ENCODE peak calls at places on chromosomes 4 and X, in seven cellular contexts. R, K, A, H, O, Z and V are unnamed samples.

GRCh38 chr4:5361968-5362367 is 310.7 kb downstream of the STK32B start:
- DNase-seq in R (peak; percentile 10), K (no peak), A (no peak), H (no peak), O (no peak), Z (no peak), V (no peak)

GRCh38 chrX:31227250-31227649 is 155.4 kb upstream of the FTHL17 start:
- DNase-seq in R (no peak), K (no peak), A (no peak), H (no peak), O (no peak), Z (no peak), V (no peak)

GRCh38 chr4:38819569-38819968 is 15.0 kb upstream of the TLR1 start:
- DNase-seq in R (no peak), K (no peak), A (no peak), H (no peak), O (no peak), Z (no peak), V (no peak)

GRCh38 chr4:160877087-160877790 is 1286.6 kb downstream of the FSTL5 start:
- DNase-seq in R (no peak), K (no peak), A (no peak), H (no peak), O (no peak), Z (no peak), V (no peak)

GRCh38 chr4:97910005-97910404 is 233.3 kb downstream of the STPG2 start:
- DNase-seq in R (no peak), K (no peak), A (no peak), H (no peak), O (peak; percentile 5), Z (no peak), V (no peak)

GRCh38 chrX:17039826-17040225 is 93.4 kb downstream of the REPS2 start:
- DNase-seq in R (no peak), K (no peak), A (no peak), H (no peak), O (no peak), Z (no peak), V (no peak)

GRCh38 chr4:42018451-42018850 is 28.1 kb downstream of the SLC30A9 start:
- DNase-seq in R (no peak), K (no peak), A (no peak), H (no peak), O (no peak), Z (no peak), V (no peak)

GRCh38 chrX:135000516-135000915 is 9.7 kb downstream of the SMIM10 start:
- DNase-seq in R (no peak), K (no peak), A (no peak), H (no peak), O (peak; percentile 10), Z (no peak), V (no peak)

GRCh38 chr4:1446502-1447153 is 40.4 kb upstream of the NKX1-1 start:
- DNase-seq in R (no peak), K (no peak), A (peak; percentile 19), H (no peak), O (no peak), Z (no peak), V (peak; percentile 2)

GRCh38 chr4:173287486-173287885 is 46.7 kb downstream of the HMGB2 start:
- DNase-seq in R (no peak), K (no peak), A (no peak), H (no peak), O (no peak), Z (no peak), V (no peak)

GRCh38 chr4:25533237-25533636 is 122.4 kb upstream of the SLC34A2 start:
- DNase-seq in R (no peak), K (no peak), A (no peak), H (no peak), O (no peak), Z (no peak), V (no peak)

GRCh38 chr4:13484749-13485345 is 707 bp upstream of the RAB28 start:
- DNase-seq in R (no peak), K (no peak), A (no peak), H (no peak), O (peak; percentile 8), Z (no peak), V (no peak)

GRCh38 chr4:140308366-140309123 is 64.9 kb upstream of the SCOC start:
- DNase-seq in R (no peak), K (peak; percentile 30), A (peak; percentile 45), H (peak; percentile 74), O (no peak), Z (no peak), V (peak; percentile 79)

GRCh38 chr4:111778543-111778942 is 366.7 kb upstream of the FAM241A start:
- DNase-seq in R (no peak), K (no peak), A (no peak), H (no peak), O (no peak), Z (no peak), V (no peak)

GRCh38 chr4:176377705-176378302 is 58.0 kb downstream of the SPCS3 start:
- DNase-seq in R (peak; percentile 39), K (no peak), A (no peak), H (no peak), O (no peak), Z (no peak), V (no peak)

GRCh38 chr4:33339762-33340161 is 2619.6 kb downstream of the PCDH7 start:
- DNase-seq in R (no peak), K (no peak), A (no peak), H (no peak), O (no peak), Z (no peak), V (no peak)

GRCh38 chr4:54571293-54571723 is 86.4 kb upstream of the KIT start:
- DNase-seq in R (no peak), K (no peak), A (no peak), H (no peak), O (no peak), Z (no peak), V (no peak)

GRCh38 chr4:72527038-72527646 is 41.9 kb downstream of the ADAMTS3 start:
- DNase-seq in R (no peak), K (no peak), A (no peak), H (no peak), O (no peak), Z (no peak), V (no peak)

GRCh38 chr4:154194649-154195048 is 296.9 kb downstream of the DCHS2 start:
- DNase-seq in R (no peak), K (no peak), A (no peak), H (no peak), O (no peak), Z (no peak), V (no peak)

GRCh38 chr4:109434007-109434792 is 585 bp downstream of the SEC24B start:
- DNase-seq in R (peak; percentile 57), K (peak; percentile 40), A (peak; percentile 57), H (peak; percentile 33), O (no peak), Z (peak; percentile 46), V (peak; percentile 55)

GRCh38 chr4:44232262-44232661 is 216.3 kb downstream of the KCTD8 start:
- DNase-seq in R (no peak), K (no peak), A (no peak), H (no peak), O (no peak), Z (no peak), V (no peak)

GRCh38 chr4:38164346-38164745 is 204.1 kb downstream of the PTTG2 start:
- DNase-seq in R (no peak), K (no peak), A (no peak), H (no peak), O (no peak), Z (no peak), V (no peak)

GRCh38 chr4:158722917-158723793 is at the start of gene PPID:
- DNase-seq in R (peak; percentile 80), K (peak; percentile 79), A (peak; percentile 93), H (peak; percentile 86), O (peak; percentile 67), Z (peak; percentile 86), V (peak; percentile 90)
- TF ChIP-seq POLR2A in R (peak; percentile 93), K (peak; percentile 57), A (peak; percentile 71), H (peak; percentile 70), O (peak; percentile 77), Z (no peak), V (no peak)

GRCh38 chrX:153727108-153727931 is 2.7 kb downstream of the ABCD1 start:
- DNase-seq in R (peak; percentile 28), K (no peak), A (no peak), H (peak; percentile 62), O (no peak), Z (peak; percentile 78), V (peak; percentile 67)
- H3K27ac ChIP-seq in R (peak overlapping the region; percentile 72), K (peak overlapping the region; percentile 30), A (peak overlapping the region; percentile 83), H (peak overlapping the region; percentile 91), O (peak overlapping the region; percentile 35), Z (peak overlapping the region; percentile 90), V (peak overlapping the region; percentile 82)

GRCh38 chrX:18886005-18886343 is 97.9 kb downstream of the PHKA2 start:
- DNase-seq in R (no peak), K (no peak), A (no peak), H (no peak), O (no peak), Z (no peak), V (no peak)
- TF ChIP-seq POLR2A in R (no peak), K (no peak), A (no peak), H (no peak), O (no peak), Z (no peak), V (no peak)

GRCh38 chr4:186030795-186031194 is 38.2 kb upstream of the TLR3 start:
- DNase-seq in R (no peak), K (no peak), A (no peak), H (no peak), O (no peak), Z (no peak), V (no peak)
- H3K27ac ChIP-seq in R (no peak overlapping the region), K (no peak overlapping the region), A (no peak overlapping the region), H (peak overlapping the region; percentile 90), O (no peak overlapping the region), Z (peak overlapping the region; percentile 81), V (no peak overlapping the region)

GRCh38 chrX:41923257-41923924 is at the start of gene CASK:
- DNase-seq in R (peak; percentile 91), K (peak; percentile 93), A (peak; percentile 95), H (peak; percentile 92), O (peak; percentile 52), Z (peak; percentile 94), V (peak; percentile 91)
- TF ChIP-seq POLR2A in R (no peak), K (peak; percentile 64), A (peak; percentile 60), H (peak; percentile 76), O (peak; percentile 51), Z (no peak), V (peak; percentile 8)